ENCODE peak calls at places on chromosomes 6 and 20, in nine cellular contexts. One of them, this sample, is unnamed.

GRCh38 chr6:83430606-83431544 is at the start of gene ME1:
- DNase-seq in body of pancreas: peak; percentile 83
- DNase-seq in cardiac fibroblast: peak; percentile 84
- DNase-seq in endothelial cell: peak; percentile 63
- DNase-seq in neural crest cell: peak; percentile 52
- DNase-seq in heart right ventricle: peak; percentile 80
- DNase-seq in progenitor cell of endocrine pancreas: peak; percentile 52
- DNase-seq in psoas muscle: peak; percentile 87
- DNase-seq in neural progenitor cell: peak; percentile 86
- DNase-seq in this sample: peak; percentile 81

GRCh38 chr6:158629376-158630221 is 14.9 kb downstream of the DYNLT1 start:
- DNase-seq in neural crest cell: no peak
- DNase-seq in psoas muscle: peak; percentile 39
- DNase-seq in endothelial cell: no peak
- DNase-seq in cardiac fibroblast: no peak
- DNase-seq in progenitor cell of endocrine pancreas: no peak
- DNase-seq in body of pancreas: peak; percentile 64
- DNase-seq in heart right ventricle: no peak
- DNase-seq in neural progenitor cell: peak; percentile 40
- DNase-seq in this sample: no peak

GRCh38 chr6:56517155-56517745 is 125.4 kb downstream of the DST start:
- DNase-seq in progenitor cell of endocrine pancreas: no peak
- DNase-seq in cardiac fibroblast: peak; percentile 67
- DNase-seq in body of pancreas: no peak
- DNase-seq in heart right ventricle: no peak
- DNase-seq in endothelial cell: no peak
- DNase-seq in psoas muscle: no peak
- DNase-seq in neural crest cell: no peak
- DNase-seq in neural progenitor cell: no peak
- DNase-seq in this sample: no peak

GRCh38 chr20:14488756-14489479 is 151.5 kb upstream of the FLRT3 start:
- DNase-seq in psoas muscle: no peak
- DNase-seq in progenitor cell of endocrine pancreas: no peak
- DNase-seq in neural progenitor cell: no peak
- DNase-seq in endothelial cell: no peak
- DNase-seq in neural crest cell: no peak
- DNase-seq in body of pancreas: no peak
- DNase-seq in cardiac fibroblast: no peak
- DNase-seq in heart right ventricle: no peak
- DNase-seq in this sample: no peak

GRCh38 chr6:139711714-139712585 is 337.5 kb upstream of the CITED2 start:
- DNase-seq in body of pancreas: no peak
- DNase-seq in psoas muscle: no peak
- DNase-seq in neural progenitor cell: no peak
- DNase-seq in neural crest cell: no peak
- DNase-seq in heart right ventricle: no peak
- DNase-seq in cardiac fibroblast: peak; percentile 36
- DNase-seq in endothelial cell: no peak
- DNase-seq in progenitor cell of endocrine pancreas: no peak
- DNase-seq in this sample: no peak

GRCh38 chr6:37916675-37917074 is 97.1 kb downstream of the ZFAND3 start:
- DNase-seq in neural crest cell: no peak
- DNase-seq in endothelial cell: no peak
- DNase-seq in heart right ventricle: no peak
- DNase-seq in progenitor cell of endocrine pancreas: no peak
- DNase-seq in psoas muscle: no peak
- DNase-seq in body of pancreas: no peak
- DNase-seq in cardiac fibroblast: no peak
- DNase-seq in neural progenitor cell: no peak
- DNase-seq in this sample: no peak

GRCh38 chr6:149414822-149415221 is 14.8 kb downstream of the SUMO4 start:
- DNase-seq in body of pancreas: no peak
- DNase-seq in neural crest cell: no peak
- DNase-seq in psoas muscle: no peak
- DNase-seq in neural progenitor cell: no peak
- DNase-seq in endothelial cell: no peak
- DNase-seq in progenitor cell of endocrine pancreas: no peak
- DNase-seq in heart right ventricle: no peak
- DNase-seq in cardiac fibroblast: no peak
- DNase-seq in this sample: no peak

GRCh38 chr20:62749851-62750445 is 41.3 kb downstream of the NTSR1 start:
- DNase-seq in body of pancreas: peak; percentile 4
- DNase-seq in heart right ventricle: peak; percentile 1
- DNase-seq in neural progenitor cell: no peak
- DNase-seq in neural crest cell: no peak
- DNase-seq in progenitor cell of endocrine pancreas: no peak
- DNase-seq in psoas muscle: no peak
- DNase-seq in endothelial cell: no peak
- DNase-seq in cardiac fibroblast: no peak
- DNase-seq in this sample: no peak

GRCh38 chr6:161377116-161377515 is 103.3 kb upstream of the AGPAT4 start:
- DNase-seq in heart right ventricle: no peak
- DNase-seq in psoas muscle: no peak
- DNase-seq in neural crest cell: no peak
- DNase-seq in endothelial cell: no peak
- DNase-seq in body of pancreas: no peak
- DNase-seq in neural progenitor cell: no peak
- DNase-seq in progenitor cell of endocrine pancreas: no peak
- DNase-seq in cardiac fibroblast: no peak
- DNase-seq in this sample: no peak

GRCh38 chr6:161376367-161376766 is 102.5 kb upstream of the AGPAT4 start:
- DNase-seq in heart right ventricle: no peak
- DNase-seq in body of pancreas: no peak
- DNase-seq in neural progenitor cell: no peak
- DNase-seq in psoas muscle: no peak
- DNase-seq in neural crest cell: no peak
- DNase-seq in progenitor cell of endocrine pancreas: no peak
- DNase-seq in endothelial cell: no peak
- DNase-seq in cardiac fibroblast: no peak
- DNase-seq in this sample: no peak

GRCh38 chr6:161372422-161372793 is 98.5 kb upstream of the AGPAT4 start:
- DNase-seq in progenitor cell of endocrine pancreas: no peak
- DNase-seq in psoas muscle: no peak
- DNase-seq in heart right ventricle: no peak
- DNase-seq in body of pancreas: no peak
- DNase-seq in neural progenitor cell: no peak
- DNase-seq in cardiac fibroblast: no peak
- DNase-seq in endothelial cell: no peak
- DNase-seq in neural crest cell: no peak
- DNase-seq in this sample: no peak

GRCh38 chr6:161373905-161374451 is 100.1 kb upstream of the AGPAT4 start:
- DNase-seq in heart right ventricle: peak; percentile 67
- DNase-seq in neural crest cell: peak; percentile 90
- DNase-seq in endothelial cell: peak; percentile 80
- DNase-seq in cardiac fibroblast: peak; percentile 69
- DNase-seq in psoas muscle: peak; percentile 64
- DNase-seq in progenitor cell of endocrine pancreas: peak; percentile 65
- DNase-seq in body of pancreas: peak; percentile 67
- DNase-seq in neural progenitor cell: peak; percentile 81
- DNase-seq in this sample: peak; percentile 64

GRCh38 chr6:161374971-161375873 is 101.4 kb upstream of the AGPAT4 start:
- DNase-seq in cardiac fibroblast: peak; percentile 76
- DNase-seq in neural progenitor cell: peak; percentile 41
- DNase-seq in body of pancreas: peak; percentile 65
- DNase-seq in neural crest cell: no peak
- DNase-seq in heart right ventricle: peak; percentile 48
- DNase-seq in psoas muscle: peak; percentile 61
- DNase-seq in endothelial cell: peak; percentile 30
- DNase-seq in progenitor cell of endocrine pancreas: no peak
- DNase-seq in this sample: peak; percentile 27
- TF ChIP-seq CTCF in cardiac fibroblast: peak; percentile 27
- TF ChIP-seq CTCF in neural progenitor cell: peak; percentile 37
- TF ChIP-seq CTCF in body of pancreas: no peak
- TF ChIP-seq CTCF in neural crest cell: peak; percentile 25
- TF ChIP-seq CTCF in heart right ventricle: peak; percentile 14
- TF ChIP-seq CTCF in psoas muscle: peak; percentile 8
- TF ChIP-seq CTCF in endothelial cell: no peak
- TF ChIP-seq CTCF in progenitor cell of endocrine pancreas: peak; percentile 51
- TF ChIP-seq CTCF in this sample: no peak

GRCh38 chr6:14265049-14266021 is 147.8 kb downstream of the CD83 start:
- DNase-seq in heart right ventricle: no peak
- DNase-seq in cardiac fibroblast: no peak
- DNase-seq in neural crest cell: no peak
- DNase-seq in progenitor cell of endocrine pancreas: no peak
- DNase-seq in endothelial cell: no peak
- DNase-seq in neural progenitor cell: no peak
- DNase-seq in psoas muscle: no peak
- DNase-seq in body of pancreas: no peak
- DNase-seq in this sample: no peak
- TF ChIP-seq CTCF in heart right ventricle: no peak
- TF ChIP-seq CTCF in cardiac fibroblast: peak; percentile 20
- TF ChIP-seq CTCF in neural crest cell: no peak
- TF ChIP-seq CTCF in progenitor cell of endocrine pancreas: peak; percentile 13
- TF ChIP-seq CTCF in endothelial cell: no peak
- TF ChIP-seq CTCF in neural progenitor cell: no peak
- TF ChIP-seq CTCF in psoas muscle: no peak
- TF ChIP-seq CTCF in body of pancreas: no peak
- TF ChIP-seq CTCF in this sample: no peak

GRCh38 chr6:28383235-28384142 is 16.1 kb downstream of the ZSCAN12 start:
- DNase-seq in neural progenitor cell: peak; percentile 95
- DNase-seq in heart right ventricle: peak; percentile 82
- DNase-seq in progenitor cell of endocrine pancreas: peak; percentile 73
- DNase-seq in endothelial cell: peak; percentile 79
- DNase-seq in body of pancreas: peak; percentile 89
- DNase-seq in cardiac fibroblast: peak; percentile 93
- DNase-seq in neural crest cell: peak; percentile 58
- DNase-seq in psoas muscle: peak; percentile 80
- DNase-seq in this sample: peak; percentile 86
- TF ChIP-seq CTCF in neural progenitor cell: peak; percentile 71
- TF ChIP-seq CTCF in heart right ventricle: peak; percentile 42
- TF ChIP-seq CTCF in progenitor cell of endocrine pancreas: peak; percentile 62
- TF ChIP-seq CTCF in endothelial cell: peak; percentile 32
- TF ChIP-seq CTCF in body of pancreas: no peak
- TF ChIP-seq CTCF in cardiac fibroblast: peak; percentile 62
- TF ChIP-seq CTCF in neural crest cell: peak; percentile 71
- TF ChIP-seq CTCF in psoas muscle: peak; percentile 15
- TF ChIP-seq CTCF in this sample: peak; percentile 28

GRCh38 chr6:14867807-14868206 is 378.1 kb upstream of the JARID2 start:
- DNase-seq in endothelial cell: no peak
- DNase-seq in neural crest cell: no peak
- DNase-seq in neural progenitor cell: no peak
- DNase-seq in psoas muscle: no peak
- DNase-seq in cardiac fibroblast: no peak
- DNase-seq in body of pancreas: no peak
- DNase-seq in heart right ventricle: no peak
- DNase-seq in progenitor cell of endocrine pancreas: no peak
- DNase-seq in this sample: no peak

GRCh38 chr6:14865609-14866100 is 380.2 kb upstream of the JARID2 start:
- DNase-seq in progenitor cell of endocrine pancreas: no peak
- DNase-seq in endothelial cell: no peak
- DNase-seq in body of pancreas: no peak
- DNase-seq in neural crest cell: no peak
- DNase-seq in psoas muscle: no peak
- DNase-seq in cardiac fibroblast: no peak
- DNase-seq in neural progenitor cell: no peak
- DNase-seq in heart right ventricle: no peak
- DNase-seq in this sample: peak; percentile 28

GRCh38 chr6:14861491-14861943 is 384.4 kb upstream of the JARID2 start:
- DNase-seq in progenitor cell of endocrine pancreas: no peak
- DNase-seq in heart right ventricle: no peak
- DNase-seq in endothelial cell: no peak
- DNase-seq in neural crest cell: no peak
- DNase-seq in cardiac fibroblast: no peak
- DNase-seq in body of pancreas: no peak
- DNase-seq in neural progenitor cell: peak; percentile 24
- DNase-seq in psoas muscle: no peak
- DNase-seq in this sample: peak; percentile 21

GRCh38 chr6:14862845-14863244 is 383.0 kb upstream of the JARID2 start:
- DNase-seq in progenitor cell of endocrine pancreas: no peak
- DNase-seq in cardiac fibroblast: no peak
- DNase-seq in psoas muscle: no peak
- DNase-seq in heart right ventricle: no peak
- DNase-seq in neural crest cell: no peak
- DNase-seq in body of pancreas: no peak
- DNase-seq in endothelial cell: no peak
- DNase-seq in neural progenitor cell: no peak
- DNase-seq in this sample: no peak

DNA sequence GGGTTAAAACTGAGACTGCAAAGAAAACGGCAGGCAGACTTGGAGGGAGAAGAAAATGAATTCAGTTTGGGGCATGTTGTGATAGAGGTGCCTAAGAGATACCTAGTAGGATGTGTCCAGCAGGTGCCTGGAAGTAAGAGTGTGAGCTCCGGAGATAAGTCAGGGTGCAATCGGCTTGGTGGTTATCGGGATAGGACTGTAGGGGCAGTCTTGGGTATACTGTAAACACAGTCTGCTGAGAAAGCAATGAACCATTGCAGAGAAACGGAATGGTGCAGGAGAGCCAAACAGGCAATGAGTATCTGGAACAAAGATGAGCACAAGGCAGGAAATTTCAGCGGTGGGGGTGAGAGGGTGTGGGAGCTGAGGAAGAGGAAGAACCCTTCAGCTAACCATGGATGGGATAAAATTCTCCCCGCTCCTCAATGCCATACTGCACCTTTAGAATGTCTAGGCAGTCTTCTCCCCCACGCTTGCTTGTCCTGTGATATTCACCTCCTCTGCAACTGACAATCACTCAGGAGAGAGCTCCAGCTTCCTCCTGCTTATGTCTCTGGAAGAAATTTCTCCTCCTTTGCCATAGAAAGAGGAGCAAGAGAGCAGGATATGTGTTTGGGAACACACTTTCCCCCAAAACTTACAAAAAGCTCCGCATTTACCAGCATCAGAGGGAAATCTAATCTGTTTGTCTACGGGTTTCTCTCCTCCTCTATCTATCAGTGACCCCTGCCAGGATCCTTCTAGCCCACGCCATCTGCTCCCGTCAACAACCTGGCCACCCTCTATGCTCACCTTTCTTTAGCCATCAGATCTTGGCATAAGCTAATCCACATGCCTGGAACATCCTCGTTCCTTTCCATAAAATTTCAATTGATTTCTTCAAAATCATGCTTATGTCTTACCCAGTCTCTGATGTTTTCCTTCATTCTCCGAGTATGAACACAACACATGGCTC is 381.7 kb upstream of the JARID2 start:
- DNase-seq in body of pancreas: no peak
- DNase-seq in cardiac fibroblast: no peak
- DNase-seq in heart right ventricle: no peak
- DNase-seq in neural progenitor cell: peak; percentile 15
- DNase-seq in endothelial cell: no peak
- DNase-seq in progenitor cell of endocrine pancreas: no peak
- DNase-seq in psoas muscle: no peak
- DNase-seq in neural crest cell: no peak
- DNase-seq in this sample: no peak
- TF ChIP-seq CTCF in body of pancreas: no peak
- TF ChIP-seq CTCF in cardiac fibroblast: no peak
- TF ChIP-seq CTCF in heart right ventricle: no peak
- TF ChIP-seq CTCF in neural progenitor cell: peak; percentile 26
- TF ChIP-seq CTCF in endothelial cell: no peak
- TF ChIP-seq CTCF in progenitor cell of endocrine pancreas: no peak
- TF ChIP-seq CTCF in psoas muscle: no peak
- TF ChIP-seq CTCF in neural crest cell: peak; percentile 20
- TF ChIP-seq CTCF in this sample: no peak

GRCh38 chr20:9099372-9099771 is 30.5 kb downstream of the PLCB4 start:
- DNase-seq in psoas muscle: no peak
- DNase-seq in neural progenitor cell: no peak
- DNase-seq in body of pancreas: no peak
- DNase-seq in neural crest cell: no peak
- DNase-seq in endothelial cell: no peak
- DNase-seq in cardiac fibroblast: no peak
- DNase-seq in heart right ventricle: no peak
- DNase-seq in progenitor cell of endocrine pancreas: no peak
- DNase-seq in this sample: no peak
- TF ChIP-seq CTCF in psoas muscle: no peak
- TF ChIP-seq CTCF in neural progenitor cell: no peak
- TF ChIP-seq CTCF in body of pancreas: no peak
- TF ChIP-seq CTCF in neural crest cell: no peak
- TF ChIP-seq CTCF in endothelial cell: no peak
- TF ChIP-seq CTCF in cardiac fibroblast: no peak
- TF ChIP-seq CTCF in heart right ventricle: no peak
- TF ChIP-seq CTCF in progenitor cell of endocrine pancreas: no peak
- TF ChIP-seq CTCF in this sample: no peak

This sample was measured in GM12865.